ENCODE peak calls at places on chromosome 18, in nine cellular contexts. I is astrocyte of the spinal cord, Z is GM12865, V is heart left ventricle, G is OCI-LY7, N is left ventricle myocardium inferior, P is Calu3, X is AG10803, Y is AG09319. C is an unnamed sample.
A peak's percentile ranks its signal among the peaks of the same experiment; 100 is the strongest.

GRCh38 chr18:29753379-29753778 is 1289.2 kb downstream of the DSC3 start:
- DNase-seq in I (peak; percentile 36), Z (no peak), V (no peak), G (no peak), N (no peak), P (no peak), X (no peak), Y (no peak), C (no peak)

GRCh38 chr18:49081511-49082146 is 130.9 kb upstream of the SMAD7 start:
- DNase-seq in I (no peak), Z (peak; percentile 30), V (no peak), G (no peak), N (no peak), P (no peak), X (no peak), Y (no peak), C (no peak)

GRCh38 chr18:34677056-34677574 is 33.0 kb upstream of the DTNA start:
- DNase-seq in I (no peak), Z (no peak), V (no peak), G (no peak), N (no peak), P (no peak), X (no peak), Y (no peak), C (no peak)

GRCh38 chr18:8314123-8314522 is 295.1 kb upstream of the RAB12 start:
- DNase-seq in I (no peak), Z (no peak), V (no peak), G (no peak), N (no peak), P (no peak), X (peak; percentile 10), Y (no peak), C (no peak)

GRCh38 chr18:51074605-51075004 is 44.6 kb downstream of the SMAD4 start:
- DNase-seq in I (no peak), Z (peak; percentile 30), V (no peak), G (peak; percentile 50), N (no peak), P (no peak), X (no peak), Y (no peak), C (no peak)

GRCh38 chr18:42038936-42039335 is 83.9 kb downstream of the PIK3C3 start:
- DNase-seq in I (peak; percentile 75), Z (no peak), V (no peak), G (no peak), N (no peak), P (no peak), X (peak; percentile 99), Y (peak; percentile 71), C (no peak)

GRCh38 chr18:67183398-67183797 is 333.1 kb downstream of the DSEL start:
- DNase-seq in I (no peak), Z (no peak), V (no peak), G (no peak), N (no peak), P (no peak), X (no peak), Y (no peak), C (no peak)

GRCh38 chr18:68865021-68865420 is 67.1 kb downstream of the CCDC102B start:
- DNase-seq in I (no peak), Z (peak; percentile 12), V (no peak), G (no peak), N (no peak), P (no peak), X (no peak), Y (no peak), C (no peak)

GRCh38 chr18:57621252-57621607 is 406 bp downstream of the NARS1 start:
- DNase-seq in I (no peak), Z (no peak), V (no peak), G (peak; percentile 14), N (no peak), P (peak; percentile 12), X (no peak), Y (no peak), C (no peak)

GRCh38 chr18:62790836-62791772 is 75.8 kb downstream of the PHLPP1 start:
- DNase-seq in I (peak; percentile 68), Z (no peak), V (no peak), G (no peak), N (no peak), P (no peak), X (peak; percentile 47), Y (no peak), C (no peak)

GRCh38 chr18:48391863-48392262 is 17.3 kb downstream of the ZBTB7C start:
- DNase-seq in I (no peak), Z (no peak), V (peak; percentile 44), G (no peak), N (peak; percentile 48), P (no peak), X (no peak), Y (no peak), C (no peak)

GRCh38 chr18:31072175-31072574 is 29.6 kb upstream of the DSC3 start:
- DNase-seq in I (no peak), Z (no peak), V (no peak), G (no peak), N (no peak), P (no peak), X (no peak), Y (no peak), C (no peak)

GRCh38 chr18:40058811-40059570 is 1896.0 kb upstream of the PIK3C3 start:
- DNase-seq in I (peak; percentile 30), Z (no peak), V (no peak), G (no peak), N (no peak), P (no peak), X (no peak), Y (no peak), C (no peak)

GRCh38 chr18:65202091-65202490 is 548.7 kb upstream of the CDH7 start:
- DNase-seq in I (no peak), Z (no peak), V (no peak), G (no peak), N (no peak), P (no peak), X (no peak), Y (no peak), C (no peak)

GRCh38 chr18:65206551-65207260 is 544.1 kb upstream of the CDH7 start:
- DNase-seq in I (no peak), Z (peak; percentile 0), V (no peak), G (no peak), N (no peak), P (peak; percentile 38), X (no peak), Y (no peak), C (no peak)
- TF ChIP-seq CTCF in I (no peak), Z (peak; percentile 13), V (no peak), G (peak; percentile 36), N (peak; percentile 11), P (peak; percentile 48), X (no peak), Y (no peak), C (no peak)

GRCh38 chr18:76435321-76435989 is 59.6 kb downstream of the ZNF516 start:
- DNase-seq in I (no peak), Z (no peak), V (no peak), G (no peak), N (no peak), P (no peak), X (no peak), Y (no peak), C (no peak)
- TF ChIP-seq CTCF in I (peak; percentile 11), Z (no peak), V (no peak), G (no peak), N (no peak), P (no peak), X (no peak), Y (no peak), C (no peak)

DNA sequence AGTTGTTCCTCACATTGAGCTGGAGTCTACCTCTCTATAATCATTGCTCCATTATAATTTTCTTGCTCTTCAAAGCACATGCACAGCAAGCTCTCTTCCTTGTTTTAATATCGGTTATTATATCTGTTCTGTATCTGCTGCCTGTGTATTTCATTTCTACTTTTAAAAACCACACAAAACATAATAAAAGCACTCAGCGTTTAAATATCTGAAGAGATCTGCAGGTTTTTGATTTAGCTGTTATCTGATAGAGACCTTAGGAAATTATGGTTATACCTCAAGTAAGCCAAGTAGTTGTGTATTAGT is 49.0 kb downstream of the SERPINB7 start:
- DNase-seq in I (no peak), Z (no peak), V (no peak), G (no peak), N (no peak), P (no peak), X (no peak), Y (no peak), C (no peak)
- TF ChIP-seq CTCF in I (no peak), Z (no peak), V (no peak), G (no peak), N (no peak), P (no peak), X (no peak), Y (no peak), C (no peak)

GRCh38 chr18:10377956-10378355 is 76.5 kb upstream of the APCDD1 start:
- DNase-seq in I (peak; percentile 54), Z (no peak), V (no peak), G (no peak), N (no peak), P (no peak), X (peak; percentile 82), Y (no peak), C (no peak)
- TF ChIP-seq CTCF in I (no peak), Z (no peak), V (no peak), G (no peak), N (no peak), P (no peak), X (no peak), Y (no peak), C (no peak)

GRCh38 chr18:13003466-13003896 is 12.3 kb downstream of the CEP192 start:
- DNase-seq in I (peak; percentile 80), Z (peak; percentile 54), V (peak; percentile 42), G (peak; percentile 34), N (no peak), P (peak; percentile 36), X (peak; percentile 73), Y (peak; percentile 44), C (no peak)
- TF ChIP-seq CTCF in I (peak; percentile 61), Z (peak; percentile 47), V (peak; percentile 50), G (peak; percentile 75), N (peak; percentile 60), P (peak; percentile 66), X (peak; percentile 69), Y (peak; percentile 54), C (peak; percentile 44)

DNA sequence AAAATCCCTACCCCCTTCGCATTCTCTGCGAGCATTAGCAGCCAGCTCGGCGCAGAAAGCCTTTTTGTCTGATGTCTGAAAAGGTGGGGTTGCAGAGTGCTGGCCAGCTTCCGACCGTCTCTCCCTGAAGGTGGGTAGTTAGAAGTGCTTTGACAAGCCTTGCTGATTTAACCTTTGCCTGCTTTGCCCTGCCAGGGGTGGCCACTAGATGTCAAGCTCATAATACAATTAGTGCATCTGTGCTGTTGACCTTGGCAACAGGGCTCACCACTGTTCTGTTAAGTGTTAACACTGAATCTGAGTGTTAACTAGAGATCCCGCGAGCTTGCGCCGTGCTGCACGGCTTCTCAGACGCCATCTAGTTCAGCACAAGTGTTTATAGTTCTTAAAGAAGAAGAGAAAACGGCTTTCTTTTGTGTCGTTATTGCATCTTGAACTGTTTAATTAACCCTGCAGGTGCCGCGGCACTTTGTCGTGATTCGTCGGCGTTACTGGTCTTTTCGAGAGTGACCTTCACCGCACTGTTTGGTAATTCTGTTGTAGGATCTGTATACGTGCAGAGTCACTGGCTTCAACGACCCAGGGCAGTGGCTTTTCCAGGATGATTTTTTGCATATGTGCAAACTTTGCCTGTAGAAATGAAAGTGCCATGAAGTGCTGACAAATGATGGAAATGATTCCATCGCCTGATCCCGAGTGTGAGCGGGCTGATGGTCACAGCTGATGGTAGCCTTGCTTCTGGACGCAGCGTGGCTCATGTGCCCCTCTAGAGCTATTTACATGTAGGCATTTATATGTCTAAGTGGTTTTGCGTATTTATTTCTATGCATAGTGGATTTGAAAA is 5.5 kb downstream of the SALL3 start:
- DNase-seq in I (peak; percentile 46), Z (peak; percentile 16), V (no peak), G (peak; percentile 53), N (no peak), P (no peak), X (peak; percentile 1), Y (no peak), C (no peak)
- TF ChIP-seq CTCF in I (peak; percentile 6), Z (peak; percentile 30), V (no peak), G (peak; percentile 63), N (peak; percentile 30), P (no peak), X (peak; percentile 17), Y (no peak), C (no peak)